ENCODE peak calls at places on chromosomes 1 and 21, in eight cellular contexts. One of them, this sample, is unnamed.
A peak's percentile ranks its signal among the peaks of the same experiment; 100 is the strongest.

GRCh38 chr1:110610084-110610483 is 3.9 kb upstream of the KCNA2 start:
- DNase-seq in pancreas: no peak
- DNase-seq in AG04450: no peak
- DNase-seq in HEK293T: no peak
- DNase-seq in heart left ventricle: no peak
- DNase-seq in stimulated activated naive CD4-positive, alpha-beta T cell: no peak
- DNase-seq in fibroblast of the conjunctiva: no peak
- DNase-seq in fibroblast of lung: no peak
- DNase-seq in this sample: no peak

GRCh38 chr1:21293537-21294265 is 3.4 kb upstream of the ECE1 start:
- DNase-seq in stimulated activated naive CD4-positive, alpha-beta T cell: peak; percentile 71
- DNase-seq in HEK293T: no peak
- DNase-seq in heart left ventricle: no peak
- DNase-seq in fibroblast of lung: no peak
- DNase-seq in AG04450: no peak
- DNase-seq in pancreas: no peak
- DNase-seq in fibroblast of the conjunctiva: no peak
- DNase-seq in this sample: no peak

GRCh38 chr1:56531624-56532358 is 47.6 kb downstream of the PLPP3 start:
- DNase-seq in fibroblast of the conjunctiva: no peak
- DNase-seq in fibroblast of lung: no peak
- DNase-seq in AG04450: no peak
- DNase-seq in heart left ventricle: no peak
- DNase-seq in pancreas: no peak
- DNase-seq in stimulated activated naive CD4-positive, alpha-beta T cell: no peak
- DNase-seq in HEK293T: no peak
- DNase-seq in this sample: no peak

GRCh38 chr1:63817152-63817667 is 43.4 kb downstream of the ROR1 start:
- DNase-seq in stimulated activated naive CD4-positive, alpha-beta T cell: no peak
- DNase-seq in fibroblast of the conjunctiva: no peak
- DNase-seq in HEK293T: no peak
- DNase-seq in pancreas: peak; percentile 29
- DNase-seq in AG04450: no peak
- DNase-seq in heart left ventricle: no peak
- DNase-seq in fibroblast of lung: peak; percentile 53
- DNase-seq in this sample: peak; percentile 86

GRCh38 chr21:46031484-46031883 is 49.9 kb downstream of the COL6A1 start:
- DNase-seq in stimulated activated naive CD4-positive, alpha-beta T cell: no peak
- DNase-seq in heart left ventricle: no peak
- DNase-seq in pancreas: no peak
- DNase-seq in fibroblast of lung: no peak
- DNase-seq in fibroblast of the conjunctiva: no peak
- DNase-seq in HEK293T: no peak
- DNase-seq in AG04450: no peak
- DNase-seq in this sample: no peak

GRCh38 chr1:12631571-12631970 is 12.3 kb upstream of the AADACL4 start:
- DNase-seq in fibroblast of lung: no peak
- DNase-seq in stimulated activated naive CD4-positive, alpha-beta T cell: no peak
- DNase-seq in heart left ventricle: no peak
- DNase-seq in AG04450: no peak
- DNase-seq in fibroblast of the conjunctiva: no peak
- DNase-seq in HEK293T: no peak
- DNase-seq in pancreas: no peak
- DNase-seq in this sample: no peak

GRCh38 chr1:226688852-226689251 is 50.2 kb downstream of the ITPKB start:
- DNase-seq in fibroblast of lung: no peak
- DNase-seq in pancreas: no peak
- DNase-seq in stimulated activated naive CD4-positive, alpha-beta T cell: no peak
- DNase-seq in fibroblast of the conjunctiva: no peak
- DNase-seq in heart left ventricle: no peak
- DNase-seq in HEK293T: no peak
- DNase-seq in AG04450: no peak
- DNase-seq in this sample: no peak

GRCh38 chr1:76705560-76705959 is 161.7 kb upstream of the ST6GALNAC5 start:
- DNase-seq in AG04450: no peak
- DNase-seq in fibroblast of lung: no peak
- DNase-seq in fibroblast of the conjunctiva: no peak
- DNase-seq in heart left ventricle: no peak
- DNase-seq in stimulated activated naive CD4-positive, alpha-beta T cell: no peak
- DNase-seq in pancreas: no peak
- DNase-seq in HEK293T: no peak
- DNase-seq in this sample: no peak

GRCh38 chr1:110408488-110408887 is 994 bp upstream of the LAMTOR5 start:
- DNase-seq in stimulated activated naive CD4-positive, alpha-beta T cell: no peak
- DNase-seq in heart left ventricle: no peak
- DNase-seq in AG04450: no peak
- DNase-seq in fibroblast of the conjunctiva: no peak
- DNase-seq in fibroblast of lung: no peak
- DNase-seq in HEK293T: no peak
- DNase-seq in pancreas: no peak
- DNase-seq in this sample: no peak

GRCh38 chr1:230627767-230628166 is 14.5 kb upstream of the COG2 start:
- DNase-seq in heart left ventricle: no peak
- DNase-seq in AG04450: no peak
- DNase-seq in stimulated activated naive CD4-positive, alpha-beta T cell: no peak
- DNase-seq in pancreas: no peak
- DNase-seq in fibroblast of the conjunctiva: no peak
- DNase-seq in HEK293T: no peak
- DNase-seq in fibroblast of lung: no peak
- DNase-seq in this sample: no peak

GRCh38 chr1:167722152-167722869 is 529 bp downstream of the MPZL1 start:
- DNase-seq in fibroblast of lung: peak; percentile 23
- DNase-seq in fibroblast of the conjunctiva: no peak
- DNase-seq in HEK293T: peak; percentile 53
- DNase-seq in stimulated activated naive CD4-positive, alpha-beta T cell: peak; percentile 37
- DNase-seq in pancreas: peak; percentile 41
- DNase-seq in AG04450: no peak
- DNase-seq in heart left ventricle: no peak
- DNase-seq in this sample: peak; percentile 74

GRCh38 chr21:25561668-25562641 is 45.3 kb downstream of the MRPL39 start:
- DNase-seq in HEK293T: no peak
- DNase-seq in AG04450: peak; percentile 27
- DNase-seq in fibroblast of lung: peak; percentile 80
- DNase-seq in stimulated activated naive CD4-positive, alpha-beta T cell: peak; percentile 46
- DNase-seq in fibroblast of the conjunctiva: peak; percentile 52
- DNase-seq in pancreas: peak; percentile 7
- DNase-seq in heart left ventricle: peak; percentile 55
- DNase-seq in this sample: peak; percentile 87

GRCh38 chr1:227928811-227929375 is 18.8 kb downstream of the WNT9A start:
- DNase-seq in stimulated activated naive CD4-positive, alpha-beta T cell: no peak
- DNase-seq in AG04450: no peak
- DNase-seq in fibroblast of lung: no peak
- DNase-seq in fibroblast of the conjunctiva: no peak
- DNase-seq in HEK293T: no peak
- DNase-seq in pancreas: no peak
- DNase-seq in heart left ventricle: no peak
- DNase-seq in this sample: no peak

GRCh38 chr1:7460807-7461206 is 310.3 kb upstream of the VAMP3 start:
- DNase-seq in pancreas: no peak
- DNase-seq in AG04450: no peak
- DNase-seq in fibroblast of the conjunctiva: no peak
- DNase-seq in heart left ventricle: no peak
- DNase-seq in stimulated activated naive CD4-positive, alpha-beta T cell: no peak
- DNase-seq in fibroblast of lung: no peak
- DNase-seq in HEK293T: no peak
- DNase-seq in this sample: no peak

GRCh38 chr1:19033926-19034680 is 77.6 kb upstream of the IFFO2 start:
- DNase-seq in fibroblast of the conjunctiva: no peak
- DNase-seq in stimulated activated naive CD4-positive, alpha-beta T cell: no peak
- DNase-seq in fibroblast of lung: no peak
- DNase-seq in AG04450: no peak
- DNase-seq in heart left ventricle: no peak
- DNase-seq in pancreas: no peak
- DNase-seq in HEK293T: no peak
- DNase-seq in this sample: peak; percentile 98

GRCh38 chr1:21665711-21666571 is 3.2 kb downstream of the RAP1GAP start:
- DNase-seq in fibroblast of the conjunctiva: no peak
- DNase-seq in heart left ventricle: peak; percentile 83
- DNase-seq in stimulated activated naive CD4-positive, alpha-beta T cell: no peak
- DNase-seq in fibroblast of lung: no peak
- DNase-seq in AG04450: no peak
- DNase-seq in pancreas: no peak
- DNase-seq in HEK293T: no peak
- DNase-seq in this sample: peak; percentile 55

GRCh38 chr1:244394851-244395765 is 56.6 kb downstream of the ADSS2 start:
- DNase-seq in HEK293T: no peak
- DNase-seq in AG04450: no peak
- DNase-seq in fibroblast of the conjunctiva: no peak
- DNase-seq in heart left ventricle: no peak
- DNase-seq in pancreas: no peak
- DNase-seq in fibroblast of lung: no peak
- DNase-seq in stimulated activated naive CD4-positive, alpha-beta T cell: peak; percentile 7
- DNase-seq in this sample: no peak

GRCh38 chr1:156833598-156833997 is 16.9 kb upstream of the SH2D2A start:
- DNase-seq in stimulated activated naive CD4-positive, alpha-beta T cell: no peak
- DNase-seq in heart left ventricle: peak; percentile 42
- DNase-seq in HEK293T: no peak
- DNase-seq in AG04450: no peak
- DNase-seq in fibroblast of the conjunctiva: no peak
- DNase-seq in pancreas: no peak
- DNase-seq in fibroblast of lung: no peak
- DNase-seq in this sample: no peak

GRCh38 chr1:218665216-218665615 is 320.1 kb downstream of the TGFB2 start:
- DNase-seq in heart left ventricle: peak; percentile 71
- DNase-seq in fibroblast of the conjunctiva: peak; percentile 86
- DNase-seq in HEK293T: no peak
- DNase-seq in AG04450: no peak
- DNase-seq in stimulated activated naive CD4-positive, alpha-beta T cell: no peak
- DNase-seq in fibroblast of lung: peak; percentile 73
- DNase-seq in pancreas: no peak
- DNase-seq in this sample: peak; percentile 24

GRCh38 chr1:62315387-62315786 is 3.8 kb downstream of the KANK4 start:
- DNase-seq in HEK293T: no peak
- DNase-seq in fibroblast of the conjunctiva: no peak
- DNase-seq in stimulated activated naive CD4-positive, alpha-beta T cell: no peak
- DNase-seq in fibroblast of lung: no peak
- DNase-seq in AG04450: no peak
- DNase-seq in pancreas: no peak
- DNase-seq in heart left ventricle: no peak
- DNase-seq in this sample: no peak

GRCh38 chr1:27624467-27625233 is 10.3 kb downstream of the FGR start:
- DNase-seq in HEK293T: no peak
- DNase-seq in fibroblast of lung: no peak
- DNase-seq in pancreas: no peak
- DNase-seq in fibroblast of the conjunctiva: no peak
- DNase-seq in heart left ventricle: no peak
- DNase-seq in stimulated activated naive CD4-positive, alpha-beta T cell: no peak
- DNase-seq in AG04450: no peak
- DNase-seq in this sample: no peak

GRCh38 chr21:44054710-44055109 is 42.6 kb downstream of the TRAPPC10 start:
- DNase-seq in pancreas: no peak
- DNase-seq in stimulated activated naive CD4-positive, alpha-beta T cell: no peak
- DNase-seq in fibroblast of lung: peak; percentile 18
- DNase-seq in fibroblast of the conjunctiva: no peak
- DNase-seq in AG04450: no peak
- DNase-seq in heart left ventricle: no peak
- DNase-seq in HEK293T: no peak
- DNase-seq in this sample: peak; percentile 25

GRCh38 chr1:214224605-214225354 is 56.2 kb upstream of the SMYD2 start:
- DNase-seq in HEK293T: no peak
- DNase-seq in fibroblast of the conjunctiva: no peak
- DNase-seq in AG04450: no peak
- DNase-seq in heart left ventricle: no peak
- DNase-seq in fibroblast of lung: peak; percentile 40
- DNase-seq in pancreas: no peak
- DNase-seq in stimulated activated naive CD4-positive, alpha-beta T cell: no peak
- DNase-seq in this sample: peak; percentile 33

GRCh38 chr1:207027221-207027777 is 5.3 kb downstream of the C1orf116 start:
- DNase-seq in AG04450: no peak
- DNase-seq in pancreas: no peak
- DNase-seq in fibroblast of the conjunctiva: no peak
- DNase-seq in stimulated activated naive CD4-positive, alpha-beta T cell: no peak
- DNase-seq in fibroblast of lung: no peak
- DNase-seq in heart left ventricle: no peak
- DNase-seq in HEK293T: no peak
- DNase-seq in this sample: peak; percentile 98

GRCh38 chr1:94335950-94336349 is 82.2 kb upstream of the ABCD3 start:
- DNase-seq in HEK293T: peak; percentile 72
- DNase-seq in fibroblast of the conjunctiva: peak; percentile 93
- DNase-seq in heart left ventricle: peak; percentile 74
- DNase-seq in pancreas: peak; percentile 67
- DNase-seq in fibroblast of lung: peak; percentile 96
- DNase-seq in AG04450: peak; percentile 88
- DNase-seq in stimulated activated naive CD4-positive, alpha-beta T cell: peak; percentile 3
- DNase-seq in this sample: peak; percentile 93

GRCh38 chr1:222909586-222909985 is 94.7 kb downstream of the DISP1 start:
- DNase-seq in AG04450: no peak
- DNase-seq in fibroblast of the conjunctiva: no peak
- DNase-seq in stimulated activated naive CD4-positive, alpha-beta T cell: no peak
- DNase-seq in HEK293T: no peak
- DNase-seq in pancreas: no peak
- DNase-seq in fibroblast of lung: peak; percentile 67
- DNase-seq in heart left ventricle: peak; percentile 44
- DNase-seq in this sample: peak; percentile 11

GRCh38 chr1:96843601-96844000 is 122.0 kb downstream of the PTBP2 start:
- DNase-seq in fibroblast of the conjunctiva: no peak
- DNase-seq in pancreas: no peak
- DNase-seq in fibroblast of lung: no peak
- DNase-seq in AG04450: no peak
- DNase-seq in stimulated activated naive CD4-positive, alpha-beta T cell: no peak
- DNase-seq in heart left ventricle: no peak
- DNase-seq in HEK293T: no peak
- DNase-seq in this sample: no peak

GRCh38 chr1:229714964-229715603 is 89.0 kb downstream of the URB2 start:
- DNase-seq in stimulated activated naive CD4-positive, alpha-beta T cell: no peak
- DNase-seq in pancreas: peak; percentile 87
- DNase-seq in heart left ventricle: no peak
- DNase-seq in fibroblast of lung: no peak
- DNase-seq in fibroblast of the conjunctiva: no peak
- DNase-seq in HEK293T: no peak
- DNase-seq in AG04450: no peak
- DNase-seq in this sample: peak; percentile 17

GRCh38 chr21:34593423-34593822 is 21.5 kb downstream of the RCAN1 start:
- DNase-seq in stimulated activated naive CD4-positive, alpha-beta T cell: no peak
- DNase-seq in pancreas: peak; percentile 56
- DNase-seq in fibroblast of the conjunctiva: no peak
- DNase-seq in HEK293T: no peak
- DNase-seq in fibroblast of lung: no peak
- DNase-seq in AG04450: no peak
- DNase-seq in heart left ventricle: no peak
- DNase-seq in this sample: no peak

GRCh38 chr1:17465186-17465585 is 25.7 kb upstream of the RCC2 start:
- DNase-seq in AG04450: no peak
- DNase-seq in pancreas: no peak
- DNase-seq in fibroblast of lung: no peak
- DNase-seq in stimulated activated naive CD4-positive, alpha-beta T cell: no peak
- DNase-seq in heart left ventricle: no peak
- DNase-seq in fibroblast of the conjunctiva: no peak
- DNase-seq in HEK293T: no peak
- DNase-seq in this sample: no peak

GRCh38 chr1:180785306-180785705 is 127.4 kb upstream of the KIAA1614 start:
- DNase-seq in stimulated activated naive CD4-positive, alpha-beta T cell: no peak
- DNase-seq in heart left ventricle: no peak
- DNase-seq in fibroblast of lung: peak; percentile 9
- DNase-seq in AG04450: no peak
- DNase-seq in HEK293T: no peak
- DNase-seq in pancreas: no peak
- DNase-seq in fibroblast of the conjunctiva: no peak
- DNase-seq in this sample: no peak

GRCh38 chr1:244732846-244733450 is 80.0 kb downstream of the DESI2 start:
- DNase-seq in stimulated activated naive CD4-positive, alpha-beta T cell: no peak
- DNase-seq in heart left ventricle: no peak
- DNase-seq in AG04450: no peak
- DNase-seq in pancreas: no peak
- DNase-seq in HEK293T: no peak
- DNase-seq in fibroblast of the conjunctiva: no peak
- DNase-seq in fibroblast of lung: no peak
- DNase-seq in this sample: no peak

GRCh38 chr1:98316286-98316685 is 345.2 kb upstream of the SNX7 start:
- DNase-seq in AG04450: no peak
- DNase-seq in pancreas: no peak
- DNase-seq in fibroblast of the conjunctiva: peak; percentile 31
- DNase-seq in heart left ventricle: no peak
- DNase-seq in stimulated activated naive CD4-positive, alpha-beta T cell: no peak
- DNase-seq in fibroblast of lung: peak; percentile 44
- DNase-seq in HEK293T: no peak
- DNase-seq in this sample: no peak

GRCh38 chr1:89672489-89673183 is 39.7 kb downstream of the LRRC8C start:
- DNase-seq in HEK293T: no peak
- DNase-seq in heart left ventricle: no peak
- DNase-seq in pancreas: no peak
- DNase-seq in fibroblast of lung: peak; percentile 28
- DNase-seq in AG04450: no peak
- DNase-seq in stimulated activated naive CD4-positive, alpha-beta T cell: no peak
- DNase-seq in fibroblast of the conjunctiva: peak; percentile 13
- DNase-seq in this sample: no peak